ENCODE peak calls at places on chromosomes 6 and 20, in nine cellular contexts. N is SK-N-DZ; L is colonic mucosa; S is stomach; Y is stimulated activated naive CD8-positive, alpha-beta T cell treated with anti-CD3 and anti-CD28 coated beads, Interleukin-15, amount 100 ng/mL, for 72 hours; Z is GM03348; C is NCI-H2171 treated with DMSO at 0.1 percent for 48 hours; P is CD4-positive, alpha-beta T cell; J is ovary. W is an unnamed sample.

GRCh38 chr6:135270676-135271536 is 89.8 kb downstream of the MYB start:
- DNase-seq in Z (no peak), S (peak; percentile 81), Y (no peak), N (no peak), P (no peak), C (peak; percentile 99), J (no peak), L (peak; percentile 86), W (no peak)

GRCh38 chr6:84568971-84569370 is 195.4 kb downstream of the TBX18 start:
- DNase-seq in N (no peak), L (no peak), Z (peak; percentile 34), P (no peak), Y (no peak), S (no peak), J (no peak), C (peak; percentile 2), W (no peak)

GRCh38 chr20:48703511-48704219 is 124.1 kb downstream of the PREX1 start:
- DNase-seq in Y (no peak), N (no peak), Z (no peak), C (peak; percentile 95), J (no peak), L (no peak), P (no peak), S (no peak), W (no peak)

GRCh38 chr6:49826743-49827406 is 39.5 kb downstream of the CRISP1 start:
- DNase-seq in Z (no peak), N (no peak), L (no peak), S (no peak), C (no peak), P (no peak), J (no peak), Y (no peak), W (no peak)

GRCh38 chr20:45355209-45355608 is 7.0 kb upstream of the SDC4 start:
- DNase-seq in J (no peak), P (no peak), C (no peak), L (no peak), S (no peak), Y (no peak), N (no peak), Z (peak; percentile 50), W (no peak)

GRCh38 chr6:133632206-133632605 is 256.7 kb upstream of the TCF21 start:
- DNase-seq in P (no peak), N (no peak), Z (peak; percentile 20), J (no peak), C (no peak), S (no peak), Y (no peak), L (no peak), W (no peak)

GRCh38 chr6:131858765-131859490 is 51.1 kb downstream of the ENPP1 start:
- DNase-seq in J (no peak), C (no peak), S (no peak), Y (no peak), Z (peak; percentile 35), N (no peak), P (no peak), L (no peak), W (no peak)

GRCh38 chr6:54130179-54130578 is 18.9 kb downstream of the MLIP start:
- DNase-seq in C (no peak), N (no peak), Y (no peak), J (no peak), Z (no peak), S (no peak), P (no peak), L (no peak), W (no peak)

GRCh38 chr20:49825521-49826033 is 12.9 kb downstream of the SLC9A8 start:
- DNase-seq in L (no peak), C (no peak), N (no peak), J (no peak), S (no peak), P (no peak), Y (no peak), Z (no peak), W (no peak)

GRCh38 chr20:54624701-54625472 is 149.5 kb downstream of the DOK5 start:
- DNase-seq in C (peak; percentile 99), S (no peak), Y (no peak), N (no peak), J (no peak), L (no peak), Z (no peak), P (no peak), W (no peak)

GRCh38 chr6:41286544-41287346 is at the start of gene TREM1:
- DNase-seq in J (no peak), Z (peak; percentile 23), L (no peak), N (no peak), Y (no peak), S (no peak), P (no peak), C (no peak), W (no peak)

GRCh38 chr20:9616455-9616805 is 102.0 kb downstream of the LAMP5 start:
- DNase-seq in P (no peak), L (no peak), C (no peak), N (no peak), Z (no peak), S (no peak), J (no peak), Y (no peak), W (no peak)

GRCh38 chr20:47701612-47702011 is 83.7 kb downstream of the SULF2 start:
- DNase-seq in P (no peak), N (no peak), S (no peak), J (no peak), C (no peak), L (no peak), Z (peak; percentile 42), Y (no peak), W (no peak)

GRCh38 chr6:3244003-3244831 is 14.5 kb upstream of the PSMG4 start:
- DNase-seq in Z (no peak), J (no peak), L (no peak), Y (no peak), P (no peak), S (no peak), C (no peak), N (no peak), W (no peak)

GRCh38 chr6:43729537-43729936 is 40.5 kb upstream of the VEGFA start:
- DNase-seq in L (peak; percentile 71), Y (no peak), N (no peak), P (no peak), Z (no peak), C (no peak), J (no peak), S (no peak), W (no peak)

GRCh38 chr6:110329729-110330436 is 28.3 kb downstream of the METTL24 start:
- DNase-seq in C (no peak), N (no peak), P (no peak), L (peak; percentile 31), Y (no peak), S (no peak), Z (peak; percentile 48), J (no peak), W (no peak)

GRCh38 chr20:52983726-52984450 is 11.7 kb downstream of the TSHZ2 start:
- DNase-seq in P (no peak), Y (no peak), L (no peak), S (no peak), J (no peak), Z (no peak), N (no peak), C (no peak), W (no peak)